ENCODE peak calls at places on chromosomes 5 and 9, in six cellular contexts. Q is ELR; N is IMR-90; B is GM20000; V is anterior cingulate cortex; L is CD4-positive, alpha-beta memory T cell. J is an unnamed sample.

GRCh38 chr9:116193636-116194035 is 40.0 kb downstream of the PAPPA start:
- DNase-seq in Q (peak; percentile 96), N (peak; percentile 89), B (no peak), V (no peak), L (no peak), J (peak; percentile 86)

GRCh38 chr5:136656811-136657210 is 291.5 kb upstream of the TRPC7 start:
- DNase-seq in Q (peak; percentile 2), N (peak; percentile 29), B (no peak), V (no peak), L (no peak), J (peak; percentile 57)

GRCh38 chr5:74099538-74099937 is 473.5 kb downstream of the ARHGEF28 start:
- DNase-seq in Q (peak; percentile 11), N (no peak), B (no peak), V (no peak), L (no peak), J (no peak)

GRCh38 chr9:95193480-95193879 is 124.0 kb downstream of the FANCC start:
- DNase-seq in Q (no peak), N (no peak), B (no peak), V (no peak), L (no peak), J (no peak)

GRCh38 chr9:133701321-133701980 is 36.7 kb downstream of the SARDH start:
- DNase-seq in Q (no peak), N (no peak), B (no peak), V (peak; percentile 72), L (peak; percentile 73), J (no peak)

GRCh38 chr9:6428940-6429889 is 16.2 kb downstream of the UHRF2 start:
- DNase-seq in Q (no peak), N (no peak), B (peak; percentile 26), V (no peak), L (no peak), J (no peak)

GRCh38 chr5:88952344-88952743 is 69.4 kb upstream of the MEF2C start:
- DNase-seq in Q (peak; percentile 3), N (peak; percentile 25), B (no peak), V (no peak), L (no peak), J (peak; percentile 9)

GRCh38 chr5:173495225-173495904 is 121.1 kb downstream of the BOD1 start:
- DNase-seq in Q (no peak), N (peak; percentile 25), B (no peak), V (no peak), L (no peak), J (peak; percentile 76)

GRCh38 chr9:114746591-114746990 is 59.2 kb downstream of the TNFSF15 start:
- DNase-seq in Q (no peak), N (no peak), B (no peak), V (no peak), L (no peak), J (peak; percentile 46)